ENCODE peak calls at places on chromosomes 4 and X, in seven cellular contexts. One of them, this sample, is unnamed.

GRCh38 chrX:129759576-129760061 is 20.1 kb upstream of the SASH3 start:
- DNase-seq in neural progenitor cell: peak
- DNase-seq in testis: peak
- DNase-seq in tibial nerve: peak
- DNase-seq in lower lobe of right lung: peak
- DNase-seq in substantia nigra: peak
- DNase-seq in HCT116: no peak
- DNase-seq in this sample: peak

GRCh38 chr4:123833156-123833555 is 436.6 kb downstream of the SPRY1 start:
- DNase-seq in neural progenitor cell: no peak
- DNase-seq in substantia nigra: no peak
- DNase-seq in tibial nerve: no peak
- DNase-seq in HCT116: no peak
- DNase-seq in lower lobe of right lung: no peak
- DNase-seq in testis: no peak
- DNase-seq in this sample: no peak

GRCh38 chr4:172356002-172356401 is 542.8 kb downstream of the GALNTL6 start:
- DNase-seq in substantia nigra: no peak
- DNase-seq in testis: no peak
- DNase-seq in lower lobe of right lung: no peak
- DNase-seq in tibial nerve: no peak
- DNase-seq in HCT116: no peak
- DNase-seq in neural progenitor cell: no peak
- DNase-seq in this sample: no peak

GRCh38 chr4:3415471-3416141 is 26.2 kb upstream of the HGFAC start:
- DNase-seq in substantia nigra: no peak
- DNase-seq in testis: peak
- DNase-seq in tibial nerve: no peak
- DNase-seq in lower lobe of right lung: peak
- DNase-seq in HCT116: no peak
- DNase-seq in neural progenitor cell: no peak
- DNase-seq in this sample: no peak

GRCh38 chr4:103773691-103774231 is 54.0 kb upstream of the TACR3 start:
- DNase-seq in neural progenitor cell: no peak
- DNase-seq in lower lobe of right lung: no peak
- DNase-seq in testis: no peak
- DNase-seq in substantia nigra: no peak
- DNase-seq in HCT116: no peak
- DNase-seq in tibial nerve: no peak
- DNase-seq in this sample: no peak

GRCh38 chr4:149077142-149077541 is 634.9 kb upstream of the NR3C2 start:
- DNase-seq in lower lobe of right lung: no peak
- DNase-seq in tibial nerve: no peak
- DNase-seq in testis: no peak
- DNase-seq in neural progenitor cell: no peak
- DNase-seq in HCT116: no peak
- DNase-seq in substantia nigra: no peak
- DNase-seq in this sample: no peak

GRCh38 chr4:112214397-112215264 is 17.0 kb upstream of the AP1AR start:
- DNase-seq in HCT116: peak
- DNase-seq in neural progenitor cell: no peak
- DNase-seq in testis: no peak
- DNase-seq in substantia nigra: no peak
- DNase-seq in tibial nerve: no peak
- DNase-seq in lower lobe of right lung: no peak
- DNase-seq in this sample: no peak

GRCh38 chr4:175339100-175339707 is 421.0 kb downstream of the ADAM29 start:
- DNase-seq in substantia nigra: no peak
- DNase-seq in lower lobe of right lung: no peak
- DNase-seq in testis: no peak
- DNase-seq in neural progenitor cell: no peak
- DNase-seq in HCT116: no peak
- DNase-seq in tibial nerve: no peak
- DNase-seq in this sample: no peak

GRCh38 chr4:81259151-81259550 is 44.1 kb upstream of the PRKG2 start:
- DNase-seq in neural progenitor cell: no peak
- DNase-seq in tibial nerve: no peak
- DNase-seq in testis: no peak
- DNase-seq in lower lobe of right lung: no peak
- DNase-seq in substantia nigra: no peak
- DNase-seq in HCT116: no peak
- DNase-seq in this sample: no peak

GRCh38 chrX:69163936-69164741 is 1.1 kb downstream of the PJA1 start:
- DNase-seq in substantia nigra: no peak
- DNase-seq in HCT116: no peak
- DNase-seq in testis: peak
- DNase-seq in tibial nerve: peak
- DNase-seq in neural progenitor cell: no peak
- DNase-seq in lower lobe of right lung: peak
- DNase-seq in this sample: peak

GRCh38 chrX:46447384-46447783 is 97.8 kb downstream of the ZNF674 start:
- DNase-seq in tibial nerve: peak
- DNase-seq in HCT116: no peak
- DNase-seq in lower lobe of right lung: no peak
- DNase-seq in substantia nigra: no peak
- DNase-seq in neural progenitor cell: no peak
- DNase-seq in testis: peak
- DNase-seq in this sample: no peak

GRCh38 chrX:130296743-130297142 is 28.0 kb upstream of the ZNF280C start:
- DNase-seq in neural progenitor cell: no peak
- DNase-seq in lower lobe of right lung: no peak
- DNase-seq in HCT116: no peak
- DNase-seq in tibial nerve: no peak
- DNase-seq in testis: no peak
- DNase-seq in substantia nigra: no peak
- DNase-seq in this sample: no peak

GRCh38 chr4:95231713-95232112 is 317.1 kb downstream of the UNC5C start:
- DNase-seq in neural progenitor cell: no peak
- DNase-seq in HCT116: no peak
- DNase-seq in tibial nerve: no peak
- DNase-seq in substantia nigra: no peak
- DNase-seq in testis: no peak
- DNase-seq in lower lobe of right lung: no peak
- DNase-seq in this sample: no peak

GRCh38 chr4:61428950-61429349 is 228.8 kb downstream of the ADGRL3 start:
- DNase-seq in neural progenitor cell: no peak
- DNase-seq in testis: no peak
- DNase-seq in substantia nigra: no peak
- DNase-seq in tibial nerve: no peak
- DNase-seq in HCT116: no peak
- DNase-seq in lower lobe of right lung: no peak
- DNase-seq in this sample: no peak

GRCh38 chr4:169270156-169270809 is 473 bp downstream of the SH3RF1 start:
- DNase-seq in testis: peak
- DNase-seq in substantia nigra: no peak
- DNase-seq in HCT116: no peak
- DNase-seq in tibial nerve: peak
- DNase-seq in neural progenitor cell: peak
- DNase-seq in lower lobe of right lung: peak
- DNase-seq in this sample: peak

GRCh38 chrX:46036508-46036907 is 508.7 kb downstream of the ZNF674 start:
- DNase-seq in neural progenitor cell: no peak
- DNase-seq in HCT116: no peak
- DNase-seq in testis: no peak
- DNase-seq in substantia nigra: no peak
- DNase-seq in tibial nerve: no peak
- DNase-seq in lower lobe of right lung: no peak
- DNase-seq in this sample: no peak

GRCh38 chr4:72631296-72631695 is 62.3 kb upstream of the ADAMTS3 start:
- DNase-seq in testis: peak
- DNase-seq in HCT116: no peak
- DNase-seq in neural progenitor cell: no peak
- DNase-seq in substantia nigra: no peak
- DNase-seq in lower lobe of right lung: no peak
- DNase-seq in tibial nerve: peak
- DNase-seq in this sample: no peak

GRCh38 chr4:148539387-148539786 is 97.2 kb upstream of the NR3C2 start:
- DNase-seq in tibial nerve: no peak
- DNase-seq in HCT116: no peak
- DNase-seq in substantia nigra: no peak
- DNase-seq in neural progenitor cell: no peak
- DNase-seq in lower lobe of right lung: no peak
- DNase-seq in testis: no peak
- DNase-seq in this sample: no peak

GRCh38 chr4:99447079-99447478 is 11.9 kb upstream of the ADH7 start:
- DNase-seq in substantia nigra: no peak
- DNase-seq in HCT116: peak
- DNase-seq in lower lobe of right lung: no peak
- DNase-seq in testis: no peak
- DNase-seq in neural progenitor cell: peak
- DNase-seq in tibial nerve: no peak
- DNase-seq in this sample: no peak

GRCh38 chr4:137181293-137181899 is 350.9 kb downstream of the PCDH18 start:
- DNase-seq in HCT116: no peak
- DNase-seq in testis: no peak
- DNase-seq in tibial nerve: no peak
- DNase-seq in lower lobe of right lung: no peak
- DNase-seq in substantia nigra: no peak
- DNase-seq in neural progenitor cell: no peak
- DNase-seq in this sample: no peak

DNA sequence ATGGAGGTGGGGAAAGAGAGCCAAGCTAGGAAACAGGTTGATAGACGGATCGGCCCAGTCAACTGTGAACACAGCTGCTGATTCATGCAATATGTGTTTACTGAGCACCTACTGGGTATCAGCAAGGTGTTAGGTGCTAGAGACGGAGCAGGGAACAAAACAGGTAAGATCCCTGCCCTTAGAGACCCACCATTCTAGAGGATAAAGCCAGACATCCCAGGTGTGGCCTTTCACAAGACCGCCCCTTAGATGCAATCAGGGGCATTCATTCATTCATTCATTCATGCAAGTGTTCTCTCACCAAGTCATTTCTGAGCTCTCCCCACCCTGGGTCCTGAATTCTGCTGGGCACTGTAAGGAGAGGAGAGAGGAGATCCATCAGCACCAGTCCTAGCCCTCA is 20.2 kb upstream of the MTM1 start:
- DNase-seq in HCT116: no peak
- DNase-seq in tibial nerve: no peak
- DNase-seq in substantia nigra: no peak
- DNase-seq in neural progenitor cell: no peak
- DNase-seq in lower lobe of right lung: no peak
- DNase-seq in testis: no peak
- DNase-seq in this sample: no peak
- H3K27ac ChIP-seq in HCT116: no peak
- H3K27ac ChIP-seq in tibial nerve: peak
- H3K27ac ChIP-seq in substantia nigra: peak
- H3K27ac ChIP-seq in neural progenitor cell: no peak
- H3K27ac ChIP-seq in lower lobe of right lung: peak
- H3K27ac ChIP-seq in testis: peak
- H3K27ac ChIP-seq in this sample: peak

GRCh38 chr4:42132099-42132498 is 20.4 kb downstream of the BEND4 start:
- DNase-seq in testis: no peak
- DNase-seq in HCT116: no peak
- DNase-seq in substantia nigra: no peak
- DNase-seq in lower lobe of right lung: no peak
- DNase-seq in neural progenitor cell: no peak
- DNase-seq in tibial nerve: no peak
- DNase-seq in this sample: no peak

GRCh38 chr4:42136371-42136770 is 16.1 kb downstream of the BEND4 start:
- DNase-seq in HCT116: no peak
- DNase-seq in substantia nigra: no peak
- DNase-seq in testis: no peak
- DNase-seq in lower lobe of right lung: no peak
- DNase-seq in neural progenitor cell: no peak
- DNase-seq in tibial nerve: no peak
- DNase-seq in this sample: no peak

DNA sequence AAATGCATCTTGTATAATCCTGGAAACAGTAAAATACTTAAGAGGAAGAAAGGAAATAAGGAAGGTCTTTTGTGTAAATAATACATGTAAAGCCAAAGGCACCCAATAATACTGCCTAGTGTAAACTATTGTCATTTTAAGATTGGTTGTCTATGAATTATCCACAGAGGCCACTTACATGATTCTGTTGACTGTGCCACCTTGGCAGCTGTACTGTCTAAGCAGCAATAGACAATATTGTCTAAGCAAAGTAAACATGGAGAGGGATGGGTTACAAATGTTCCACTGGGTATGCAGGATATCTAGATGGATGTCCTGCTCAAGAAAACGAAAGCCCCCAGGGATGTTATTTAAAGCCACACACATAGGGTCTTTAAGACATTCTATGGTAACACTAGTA is 19.4 kb downstream of the BEND4 start:
- DNase-seq in HCT116: no peak
- DNase-seq in neural progenitor cell: no peak
- DNase-seq in substantia nigra: no peak
- DNase-seq in tibial nerve: no peak
- DNase-seq in testis: no peak
- DNase-seq in lower lobe of right lung: no peak
- DNase-seq in this sample: no peak
- H3K27ac ChIP-seq in HCT116: no peak
- H3K27ac ChIP-seq in neural progenitor cell: no peak
- H3K27ac ChIP-seq in substantia nigra: no peak
- H3K27ac ChIP-seq in tibial nerve: no peak
- H3K27ac ChIP-seq in testis: no peak
- H3K27ac ChIP-seq in lower lobe of right lung: no peak
- H3K27ac ChIP-seq in this sample: no peak

GRCh38 chr4:109972786-109973528 is 60.3 kb downstream of the EGF start:
- DNase-seq in HCT116: no peak
- DNase-seq in substantia nigra: no peak
- DNase-seq in testis: no peak
- DNase-seq in tibial nerve: no peak
- DNase-seq in lower lobe of right lung: no peak
- DNase-seq in neural progenitor cell: peak
- DNase-seq in this sample: no peak
- H3K27ac ChIP-seq in HCT116: no peak
- H3K27ac ChIP-seq in substantia nigra: no peak
- H3K27ac ChIP-seq in testis: no peak
- H3K27ac ChIP-seq in tibial nerve: no peak
- H3K27ac ChIP-seq in lower lobe of right lung: no peak
- H3K27ac ChIP-seq in neural progenitor cell: no peak
- H3K27ac ChIP-seq in this sample: no peak

GRCh38 chr4:102614801-102615200 is 113.6 kb downstream of the NFKB1 start:
- DNase-seq in lower lobe of right lung: no peak
- DNase-seq in testis: no peak
- DNase-seq in tibial nerve: no peak
- DNase-seq in neural progenitor cell: no peak
- DNase-seq in substantia nigra: no peak
- DNase-seq in HCT116: no peak
- DNase-seq in this sample: no peak
- H3K27ac ChIP-seq in lower lobe of right lung: peak
- H3K27ac ChIP-seq in testis: no peak
- H3K27ac ChIP-seq in tibial nerve: no peak
- H3K27ac ChIP-seq in neural progenitor cell: no peak
- H3K27ac ChIP-seq in substantia nigra: no peak
- H3K27ac ChIP-seq in HCT116: no peak
- H3K27ac ChIP-seq in this sample: no peak

GRCh38 chr4:87037921-87038320 is 103.1 kb downstream of the AFF1 start:
- DNase-seq in neural progenitor cell: no peak
- DNase-seq in tibial nerve: no peak
- DNase-seq in HCT116: no peak
- DNase-seq in substantia nigra: no peak
- DNase-seq in testis: no peak
- DNase-seq in lower lobe of right lung: no peak
- DNase-seq in this sample: no peak
- H3K27ac ChIP-seq in neural progenitor cell: peak
- H3K27ac ChIP-seq in tibial nerve: peak
- H3K27ac ChIP-seq in HCT116: no peak
- H3K27ac ChIP-seq in substantia nigra: peak
- H3K27ac ChIP-seq in testis: peak
- H3K27ac ChIP-seq in lower lobe of right lung: peak
- H3K27ac ChIP-seq in this sample: peak